ENCODE peak calls at places on chromosomes 2 and 18, in five cellular contexts. X is kidney epithelial cell; S is NCI-H510A treated with DMSO at 0.1 percent for 48 hours; Q is stimulated activated CD8-positive, alpha-beta memory T cell treated with anti-CD3 and anti-CD28 coated beads, Interleukin-4, amount 100 ng/mL, for 24 hours; M is cardiac septum. J is an unnamed sample.

GRCh38 chr18:23627325-23627724 is 35.4 kb downstream of the ANKRD29 start:
- DNase-seq in Q (no peak), X (peak), M (no peak), S (no peak), J (peak)

GRCh38 chr2:12326449-12327190 is 390.1 kb upstream of the TRIB2 start:
- DNase-seq in X (no peak), M (no peak), S (no peak), Q (no peak), J (no peak)

GRCh38 chr2:17226941-17227340 is 291.3 kb downstream of the RAD51AP2 start:
- DNase-seq in Q (no peak), S (no peak), X (no peak), M (no peak), J (no peak)

GRCh38 chr2:33042226-33042625 is 95.5 kb downstream of the LTBP1 start:
- DNase-seq in M (no peak), S (no peak), Q (no peak), X (no peak), J (no peak)

GRCh38 chr18:32550958-32551357 is 80.3 kb upstream of the GAREM1 start:
- DNase-seq in S (peak), Q (no peak), X (no peak), M (no peak), J (no peak)

GRCh38 chr2:111930875-111931274 is 32.5 kb downstream of the MERTK start:
- DNase-seq in M (no peak), Q (no peak), S (no peak), X (peak), J (no peak)

GRCh38 chr2:137435176-137435575 is 529.1 kb upstream of the HNMT start:
- DNase-seq in X (no peak), S (no peak), Q (no peak), M (no peak), J (no peak)

GRCh38 chr2:220165401-220165800 is 538.0 kb downstream of the SLC4A3 start:
- DNase-seq in M (no peak), S (peak), X (no peak), Q (no peak), J (no peak)

GRCh38 chr2:117555965-117556364 is 258.5 kb upstream of the DDX18 start:
- DNase-seq in S (peak), M (no peak), Q (no peak), X (no peak), J (no peak)

GRCh38 chr18:7766817-7767216 is 199.7 kb downstream of the PTPRM start:
- DNase-seq in X (no peak), Q (no peak), M (no peak), S (no peak), J (no peak)

GRCh38 chr2:230925879-230926765 is 1.1 kb upstream of the GPR55 start:
- DNase-seq in X (no peak), M (peak), Q (no peak), S (no peak), J (no peak)

GRCh38 chr2:12048551-12048950 is 302.1 kb downstream of the LPIN1 start:
- DNase-seq in Q (no peak), S (no peak), M (no peak), X (no peak), J (no peak)

GRCh38 chr2:24747299-24747698 is 45.9 kb downstream of the PTRHD1 start:
- DNase-seq in Q (no peak), X (no peak), S (no peak), M (no peak), J (no peak)

GRCh38 chr2:220904015-220904414 is 668.1 kb downstream of the EPHA4 start:
- DNase-seq in S (no peak), Q (no peak), M (no peak), X (no peak), J (no peak)

GRCh38 chr18:76621782-76622495 is 126.9 kb upstream of the ZNF516 start:
- DNase-seq in Q (no peak), X (no peak), S (peak), M (no peak), J (no peak)

GRCh38 chr18:42048150-42048549 is 93.1 kb downstream of the PIK3C3 start:
- DNase-seq in X (peak), Q (no peak), S (no peak), M (no peak), J (no peak)

GRCh38 chr2:208025814-208026184 is 472 bp upstream of the PLEKHM3 start:
- DNase-seq in M (no peak), S (no peak), Q (peak), X (no peak), J (peak)

GRCh38 chr2:102387763-102388546 is 32.4 kb downstream of the IL18R1 start:
- DNase-seq in X (no peak), M (no peak), S (no peak), Q (no peak), J (no peak)

GRCh38 chr2:102850888-102851287 is 89.1 kb downstream of the TMEM182 start:
- DNase-seq in S (no peak), Q (no peak), X (no peak), M (no peak), J (no peak)

GRCh38 chr18:25826377-25826776 is 264.0 kb downstream of the SS18 start:
- DNase-seq in S (no peak), X (no peak), Q (no peak), M (no peak), J (no peak)

GRCh38 chr18:63823516-63824219 is 48.5 kb downstream of the SERPINB7 start:
- DNase-seq in X (no peak), Q (no peak), M (no peak), S (no peak), J (no peak)

GRCh38 chr2:137674991-137675390 is 289.3 kb upstream of the HNMT start:
- DNase-seq in S (peak), M (no peak), X (no peak), Q (no peak), J (no peak)

GRCh38 chr2:196568506-196568905 is 71.0 kb upstream of the CCDC150 start:
- DNase-seq in X (no peak), Q (no peak), S (no peak), M (no peak), J (no peak)

GRCh38 chr2:240507060-240507777 is 50.6 kb downstream of the ANKMY1 start:
- DNase-seq in M (peak), S (no peak), X (no peak), Q (no peak), J (no peak)